ENCODE peak calls at places on chromosomes 2 and 18, in four cellular contexts. One of them, this sample, is unnamed.

GRCh38 chr2:236633764-236634163 is 64.1 kb downstream of the ACKR3 start:
- DNase-seq in left lobe of liver: peak
- DNase-seq in progenitor cell of endocrine pancreas: no peak
- DNase-seq in GM20000: no peak
- DNase-seq in this sample: no peak

GRCh38 chr2:200509608-200510433 is at the start of gene KCTD18:
- DNase-seq in left lobe of liver: peak
- DNase-seq in progenitor cell of endocrine pancreas: peak
- DNase-seq in GM20000: peak
- DNase-seq in this sample: peak

GRCh38 chr2:121818546-121818945 is 63.1 kb downstream of the TSN start:
- DNase-seq in left lobe of liver: no peak
- DNase-seq in progenitor cell of endocrine pancreas: no peak
- DNase-seq in GM20000: no peak
- DNase-seq in this sample: no peak

GRCh38 chr2:130759906-130760753 is 4.8 kb downstream of the AMER3 start:
- DNase-seq in left lobe of liver: no peak
- DNase-seq in progenitor cell of endocrine pancreas: no peak
- DNase-seq in GM20000: no peak
- DNase-seq in this sample: no peak

GRCh38 chr18:74402806-74403433 is 54.2 kb downstream of the DIPK1C start:
- DNase-seq in left lobe of liver: no peak
- DNase-seq in progenitor cell of endocrine pancreas: no peak
- DNase-seq in GM20000: no peak
- DNase-seq in this sample: peak

GRCh38 chr2:217790195-217790594 is 212.6 kb downstream of the TNS1 start:
- DNase-seq in left lobe of liver: no peak
- DNase-seq in progenitor cell of endocrine pancreas: no peak
- DNase-seq in GM20000: peak
- DNase-seq in this sample: peak

GRCh38 chr2:80374105-80374504 is 69.6 kb upstream of the LRRTM1 start:
- DNase-seq in left lobe of liver: no peak
- DNase-seq in progenitor cell of endocrine pancreas: no peak
- DNase-seq in GM20000: no peak
- DNase-seq in this sample: no peak

GRCh38 chr2:59882822-59883221 is 670.6 kb downstream of the BCL11A start:
- DNase-seq in left lobe of liver: no peak
- DNase-seq in progenitor cell of endocrine pancreas: no peak
- DNase-seq in GM20000: no peak
- DNase-seq in this sample: no peak

GRCh38 chr2:20471902-20472559 is 25.2 kb downstream of the RHOB start:
- DNase-seq in left lobe of liver: peak
- DNase-seq in progenitor cell of endocrine pancreas: no peak
- DNase-seq in GM20000: no peak
- DNase-seq in this sample: no peak

GRCh38 chr2:238521870-238522269 is 95.1 kb downstream of the ASB1 start:
- DNase-seq in left lobe of liver: no peak
- DNase-seq in progenitor cell of endocrine pancreas: no peak
- DNase-seq in GM20000: no peak
- DNase-seq in this sample: no peak

GRCh38 chr2:120436460-120436739 is 90.5 kb downstream of the INHBB start:
- DNase-seq in left lobe of liver: peak
- DNase-seq in progenitor cell of endocrine pancreas: no peak
- DNase-seq in GM20000: no peak
- DNase-seq in this sample: no peak

GRCh38 chr2:39623916-39624315 is 41.8 kb upstream of the TMEM178A start:
- DNase-seq in left lobe of liver: no peak
- DNase-seq in progenitor cell of endocrine pancreas: no peak
- DNase-seq in GM20000: no peak
- DNase-seq in this sample: no peak

GRCh38 chr2:33246432-33246831 is 230.0 kb upstream of the RASGRP3 start:
- DNase-seq in left lobe of liver: peak
- DNase-seq in progenitor cell of endocrine pancreas: no peak
- DNase-seq in GM20000: no peak
- DNase-seq in this sample: peak

GRCh38 chr2:58571181-58571852 is 330.2 kb upstream of the FANCL start:
- DNase-seq in left lobe of liver: no peak
- DNase-seq in progenitor cell of endocrine pancreas: peak
- DNase-seq in GM20000: peak
- DNase-seq in this sample: peak

GRCh38 chr2:191318729-191319078 is 73.5 kb downstream of the MYO1B start:
- DNase-seq in left lobe of liver: no peak
- DNase-seq in progenitor cell of endocrine pancreas: no peak
- DNase-seq in GM20000: no peak
- DNase-seq in this sample: peak

GRCh38 chr2:154696771-154697170 is 1.7 kb upstream of the KCNJ3 start:
- DNase-seq in left lobe of liver: no peak
- DNase-seq in progenitor cell of endocrine pancreas: no peak
- DNase-seq in GM20000: no peak
- DNase-seq in this sample: no peak

GRCh38 chr2:113762377-113763118 is 6.1 kb upstream of the SLC35F5 start:
- DNase-seq in left lobe of liver: no peak
- DNase-seq in progenitor cell of endocrine pancreas: no peak
- DNase-seq in GM20000: no peak
- DNase-seq in this sample: peak

GRCh38 chr18:67292814-67293213 is 223.7 kb downstream of the DSEL start:
- DNase-seq in left lobe of liver: no peak
- DNase-seq in progenitor cell of endocrine pancreas: no peak
- DNase-seq in GM20000: no peak
- DNase-seq in this sample: no peak

GRCh38 chr2:189327879-189328351 is 113.4 kb upstream of the WDR75 start:
- DNase-seq in left lobe of liver: no peak
- DNase-seq in progenitor cell of endocrine pancreas: no peak
- DNase-seq in GM20000: no peak
- DNase-seq in this sample: no peak

GRCh38 chr2:181231886-181232644 is 225.1 kb upstream of the ITGA4 start:
- DNase-seq in left lobe of liver: no peak
- DNase-seq in progenitor cell of endocrine pancreas: no peak
- DNase-seq in GM20000: no peak
- DNase-seq in this sample: no peak

GRCh38 chr18:25019946-25020345 is 332.0 kb downstream of the ZNF521 start:
- DNase-seq in left lobe of liver: no peak
- DNase-seq in progenitor cell of endocrine pancreas: no peak
- DNase-seq in GM20000: no peak
- DNase-seq in this sample: peak

GRCh38 chr18:56748698-56749268 is 97.6 kb downstream of the WDR7 start:
- DNase-seq in left lobe of liver: no peak
- DNase-seq in progenitor cell of endocrine pancreas: no peak
- DNase-seq in GM20000: peak
- DNase-seq in this sample: peak

GRCh38 chr2:238025741-238026360 is 35.0 kb upstream of the SCLY start:
- DNase-seq in left lobe of liver: no peak
- DNase-seq in progenitor cell of endocrine pancreas: no peak
- DNase-seq in GM20000: no peak
- DNase-seq in this sample: no peak

GRCh38 chr2:158366342-158366741 is 90.2 kb downstream of the CCDC148 start:
- DNase-seq in left lobe of liver: no peak
- DNase-seq in progenitor cell of endocrine pancreas: no peak
- DNase-seq in GM20000: no peak
- DNase-seq in this sample: no peak